ENCODE peak calls at places on chromosome 14, in four cellular contexts. N, Q, H and S are unnamed samples.

GRCh38 chr14:72618424-72618823 is 275.5 kb downstream of the DPF3 start:
- DNase-seq in N (no peak), Q (no peak), H (no peak), S (no peak)

GRCh38 chr14:90857866-90858265 is 41.6 kb upstream of the TTC7B start:
- DNase-seq in N (no peak), Q (no peak), H (no peak), S (no peak)

GRCh38 chr14:78448483-78449094 is 278.4 kb downstream of the NRXN3 start:
- DNase-seq in N (peak; percentile 17), Q (no peak), H (peak; percentile 50), S (no peak)

GRCh38 chr14:54257424-54257823 is 139.4 kb upstream of the CDKN3 start:
- DNase-seq in N (peak; percentile 15), Q (no peak), H (no peak), S (no peak)

GRCh38 chr14:49858383-49858782 is 5.8 kb upstream of the NEMF start:
- DNase-seq in N (no peak), Q (no peak), H (no peak), S (no peak)

GRCh38 chr14:24721772-24722171 is 87.8 kb upstream of the GZMB start:
- DNase-seq in N (no peak), Q (no peak), H (no peak), S (no peak)

GRCh38 chr14:93708800-93709199 is 79.5 kb downstream of the PRIMA1 start:
- DNase-seq in N (no peak), Q (no peak), H (no peak), S (no peak)

GRCh38 chr14:54703724-54704123 is 136.8 kb downstream of the SAMD4A start:
- DNase-seq in N (no peak), Q (no peak), H (no peak), S (no peak)

GRCh38 chr14:61891251-61891650 is 129.0 kb downstream of the SNAPC1 start:
- DNase-seq in N (peak; percentile 3), Q (peak; percentile 6), H (no peak), S (peak; percentile 14)

GRCh38 chr14:73237219-73237785 is at the start of gene PAPLN:
- DNase-seq in N (no peak), Q (no peak), H (no peak), S (no peak)

GRCh38 chr14:56044196-56044595 is 74.0 kb upstream of the PELI2 start:
- DNase-seq in N (no peak), Q (peak; percentile 37), H (no peak), S (no peak)

GRCh38 chr14:25014440-25014839 is 35.5 kb downstream of the STXBP6 start:
- DNase-seq in N (no peak), Q (peak; percentile 15), H (no peak), S (no peak)

GRCh38 chr14:25032092-25032784 is 17.7 kb downstream of the STXBP6 start:
- DNase-seq in N (no peak), Q (no peak), H (no peak), S (no peak)

GRCh38 chr14:35829449-35829848 is 3.3 kb downstream of the BRMS1L start:
- DNase-seq in N (peak; percentile 20), Q (no peak), H (no peak), S (no peak)

GRCh38 chr14:59454131-59454530 is 11.0 kb downstream of the GPR135 start:
- DNase-seq in N (peak; percentile 98), Q (peak; percentile 51), H (no peak), S (peak; percentile 72)

GRCh38 chr14:83992857-83993256 is 1537.1 kb upstream of the FLRT2 start:
- DNase-seq in N (no peak), Q (no peak), H (no peak), S (no peak)

GRCh38 chr14:91352101-91352500 is 65.5 kb downstream of the CCDC88C start:
- DNase-seq in N (peak; percentile 12), Q (no peak), H (no peak), S (no peak)

GRCh38 chr14:36661506-36662257 is at the start of gene PAX9:
- DNase-seq in N (peak; percentile 80), Q (peak; percentile 6), H (peak; percentile 78), S (peak; percentile 34)

GRCh38 chr14:21711360-21711961 is 37.8 kb upstream of the OR4E1 start:
- DNase-seq in N (peak; percentile 40), Q (peak; percentile 16), H (peak; percentile 48), S (peak; percentile 16)

GRCh38 chr14:61282746-61283145 is 1.6 kb upstream of the TMEM30B start:
- DNase-seq in N (no peak), Q (no peak), H (no peak), S (no peak)

GRCh38 chr14:65492277-65492676 is 79.7 kb downstream of the FUT8 start:
- DNase-seq in N (no peak), Q (no peak), H (no peak), S (no peak)

GRCh38 chr14:51873221-51873893 is 12.9 kb downstream of the GNG2 start:
- DNase-seq in N (peak; percentile 97), Q (peak; percentile 80), H (peak; percentile 15), S (peak; percentile 84)

GRCh38 chr14:89270439-89271227 is 146.4 kb downstream of the FOXN3 start:
- DNase-seq in N (no peak), Q (no peak), H (peak; percentile 15), S (no peak)